ENCODE peak calls at places on chromosome X, in six cellular contexts. One of them, this sample, is unnamed. For H3K4me1, the result is how much of the 10 kb centered on the place peaks cover.

GRCh38 chrX:12886545-12886944 is 19.7 kb downstream of the TLR7 start:
- DNase-seq in mesenchymal stem cell: no peak
- DNase-seq in neuronal stem cell: no peak
- DNase-seq in H1: no peak
- DNase-seq in H9: no peak
- DNase-seq in IMR-90: no peak
- DNase-seq in this sample: no peak

GRCh38 chrX:154775611-154776349 is 13.1 kb downstream of the DKC1 start:
- DNase-seq in H9: no peak
- DNase-seq in IMR-90: peak
- DNase-seq in H1: no peak
- DNase-seq in neuronal stem cell: no peak
- DNase-seq in mesenchymal stem cell: no peak
- DNase-seq in this sample: no peak

GRCh38 chrX:154142950-154143745 is 895 bp upstream of the OPN1LW start:
- DNase-seq in H9: no peak
- DNase-seq in IMR-90: no peak
- DNase-seq in H1: no peak
- DNase-seq in neuronal stem cell: no peak
- DNase-seq in mesenchymal stem cell: no peak
- DNase-seq in this sample: no peak

GRCh38 chrX:136491832-136492231 is 4.1 kb downstream of the BRS3 start:
- DNase-seq in IMR-90: no peak
- DNase-seq in mesenchymal stem cell: no peak
- DNase-seq in neuronal stem cell: no peak
- DNase-seq in H1: no peak
- DNase-seq in H9: no peak
- DNase-seq in this sample: no peak

GRCh38 chrX:97158270-97158669 is 274.6 kb downstream of the RPA4 start:
- DNase-seq in H1: no peak
- DNase-seq in neuronal stem cell: no peak
- DNase-seq in H9: no peak
- DNase-seq in IMR-90: no peak
- DNase-seq in mesenchymal stem cell: no peak
- DNase-seq in this sample: no peak

GRCh38 chrX:56248492-56248891 is 16.3 kb downstream of the KLF8 start:
- DNase-seq in mesenchymal stem cell: peak
- DNase-seq in H1: peak
- DNase-seq in IMR-90: peak
- DNase-seq in H9: peak
- DNase-seq in neuronal stem cell: no peak
- DNase-seq in this sample: peak

GRCh38 chrX:134661295-134661694 is 3.0 kb upstream of the PLAC1 start:
- DNase-seq in neuronal stem cell: no peak
- DNase-seq in mesenchymal stem cell: no peak
- DNase-seq in H9: no peak
- DNase-seq in H1: no peak
- DNase-seq in IMR-90: no peak
- DNase-seq in this sample: no peak

GRCh38 chrX:13254076-13254785 is 65.6 kb downstream of the ATXN3L start:
- DNase-seq in neuronal stem cell: no peak
- DNase-seq in IMR-90: peak
- DNase-seq in H1: no peak
- DNase-seq in mesenchymal stem cell: peak
- DNase-seq in H9: no peak
- DNase-seq in this sample: no peak

GRCh38 chrX:45952030-45952429 is 593.2 kb downstream of the ZNF674 start:
- DNase-seq in H1: no peak
- DNase-seq in mesenchymal stem cell: no peak
- DNase-seq in neuronal stem cell: no peak
- DNase-seq in IMR-90: no peak
- DNase-seq in H9: peak
- DNase-seq in this sample: no peak

GRCh38 chrX:10617186-10617963 is 3.0 kb downstream of the MID1 start:
- DNase-seq in H9: no peak
- DNase-seq in mesenchymal stem cell: no peak
- DNase-seq in H1: no peak
- DNase-seq in IMR-90: no peak
- DNase-seq in neuronal stem cell: no peak
- DNase-seq in this sample: no peak

GRCh38 chrX:48720580-48721240 is 24.2 kb downstream of the SUV39H1 start:
- DNase-seq in mesenchymal stem cell: no peak
- DNase-seq in IMR-90: no peak
- DNase-seq in H9: no peak
- DNase-seq in neuronal stem cell: no peak
- DNase-seq in H1: no peak
- DNase-seq in this sample: no peak
- H3K4me1 ChIP-seq in mesenchymal stem cell: under half
- H3K4me1 ChIP-seq in IMR-90: under half
- H3K4me1 ChIP-seq in H9: under half
- H3K4me1 ChIP-seq in neuronal stem cell: under half
- H3K4me1 ChIP-seq in H1: under half
- H3K4me1 ChIP-seq in this sample: under half

GRCh38 chrX:21374994-21375794 is 976 bp downstream of the CNKSR2 start:
- DNase-seq in H9: peak
- DNase-seq in IMR-90: no peak
- DNase-seq in neuronal stem cell: peak
- DNase-seq in H1: peak
- DNase-seq in mesenchymal stem cell: no peak
- DNase-seq in this sample: no peak

GRCh38 chrX:21374163-21374993 is at the start of gene CNKSR2:
- DNase-seq in mesenchymal stem cell: peak
- DNase-seq in IMR-90: peak
- DNase-seq in neuronal stem cell: peak
- DNase-seq in H1: peak
- DNase-seq in H9: peak
- DNase-seq in this sample: peak

GRCh38 chrX:21376636-21377035 is 2.4 kb downstream of the CNKSR2 start:
- DNase-seq in H1: no peak
- DNase-seq in neuronal stem cell: no peak
- DNase-seq in mesenchymal stem cell: no peak
- DNase-seq in IMR-90: no peak
- DNase-seq in H9: no peak
- DNase-seq in this sample: no peak

GRCh38 chrX:21373637-21374162 is 518 bp upstream of the CNKSR2 start:
- DNase-seq in H9: peak
- DNase-seq in H1: no peak
- DNase-seq in mesenchymal stem cell: no peak
- DNase-seq in IMR-90: no peak
- DNase-seq in neuronal stem cell: no peak
- DNase-seq in this sample: peak

DNA sequence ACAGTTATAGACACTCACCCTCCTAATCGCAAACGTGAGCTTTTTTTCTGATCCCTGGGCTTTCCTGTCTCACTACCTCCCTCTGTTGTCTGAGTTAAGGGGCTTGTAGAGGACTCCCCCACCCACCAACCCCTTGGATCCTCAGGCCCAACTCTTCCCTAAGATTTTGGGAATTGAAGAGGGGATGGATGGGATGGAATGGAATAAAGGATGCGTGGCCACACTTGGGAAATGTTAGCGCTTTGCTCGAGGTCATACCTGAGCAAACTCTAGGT is 1.5 kb downstream of the CNKSR2 start:
- DNase-seq in neuronal stem cell: peak
- DNase-seq in H9: no peak
- DNase-seq in H1: no peak
- DNase-seq in IMR-90: no peak
- DNase-seq in mesenchymal stem cell: no peak
- DNase-seq in this sample: no peak
- H3K14ac ChIP-seq in neuronal stem cell: no peak
- H3K14ac ChIP-seq in H9: no peak
- H3K14ac ChIP-seq in H1: no peak
- H3K14ac ChIP-seq in IMR-90: no peak
- H3K14ac ChIP-seq in mesenchymal stem cell: no peak
- H3K14ac ChIP-seq in this sample: no peak

GRCh38 chrX:31663172-31663571 is 591.3 kb upstream of the FTHL17 start:
- DNase-seq in neuronal stem cell: no peak
- DNase-seq in H9: no peak
- DNase-seq in IMR-90: no peak
- DNase-seq in mesenchymal stem cell: no peak
- DNase-seq in H1: no peak
- DNase-seq in this sample: no peak
- H4K8ac ChIP-seq in neuronal stem cell: no peak
- H4K8ac ChIP-seq in H9: no peak
- H4K8ac ChIP-seq in IMR-90: no peak
- H4K8ac ChIP-seq in mesenchymal stem cell: no peak
- H4K8ac ChIP-seq in H1: no peak
- H4K8ac ChIP-seq in this sample: no peak

GRCh38 chrX:40093586-40093985 is 4.2 kb downstream of the BCOR start:
- DNase-seq in neuronal stem cell: no peak
- DNase-seq in H9: no peak
- DNase-seq in H1: no peak
- DNase-seq in IMR-90: no peak
- DNase-seq in mesenchymal stem cell: no peak
- DNase-seq in this sample: peak

GRCh38 chrX:40090961-40091360 is 6.8 kb downstream of the BCOR start:
- DNase-seq in neuronal stem cell: no peak
- DNase-seq in IMR-90: no peak
- DNase-seq in H9: peak
- DNase-seq in H1: no peak
- DNase-seq in mesenchymal stem cell: no peak
- DNase-seq in this sample: no peak

GRCh38 chrX:40092808-40093435 is 4.8 kb downstream of the BCOR start:
- DNase-seq in neuronal stem cell: no peak
- DNase-seq in H1: no peak
- DNase-seq in IMR-90: no peak
- DNase-seq in H9: peak
- DNase-seq in mesenchymal stem cell: peak
- DNase-seq in this sample: no peak

GRCh38 chrX:40090050-40090804 is 7.5 kb downstream of the BCOR start:
- DNase-seq in neuronal stem cell: no peak
- DNase-seq in H9: peak
- DNase-seq in mesenchymal stem cell: peak
- DNase-seq in IMR-90: no peak
- DNase-seq in H1: peak
- DNase-seq in this sample: no peak

GRCh38 chrX:40091691-40092421 is 5.9 kb downstream of the BCOR start:
- DNase-seq in H1: peak
- DNase-seq in mesenchymal stem cell: no peak
- DNase-seq in IMR-90: no peak
- DNase-seq in H9: peak
- DNase-seq in neuronal stem cell: no peak
- DNase-seq in this sample: no peak
- H3K4me1 ChIP-seq in H1: under half
- H3K4me1 ChIP-seq in mesenchymal stem cell: under half
- H3K4me1 ChIP-seq in IMR-90: under half
- H3K4me1 ChIP-seq in H9: under half
- H3K4me1 ChIP-seq in neuronal stem cell: under half
- H3K4me1 ChIP-seq in this sample: under half

GRCh38 chrX:30762754-30763153 is 109.5 kb downstream of the GK start:
- DNase-seq in mesenchymal stem cell: no peak
- DNase-seq in H9: no peak
- DNase-seq in H1: no peak
- DNase-seq in IMR-90: no peak
- DNase-seq in neuronal stem cell: no peak
- DNase-seq in this sample: no peak
- H3K14ac ChIP-seq in mesenchymal stem cell: no peak
- H3K14ac ChIP-seq in H9: no peak
- H3K14ac ChIP-seq in H1: no peak
- H3K14ac ChIP-seq in IMR-90: no peak
- H3K14ac ChIP-seq in neuronal stem cell: no peak
- H3K14ac ChIP-seq in this sample: no peak

GRCh38 chrX:24150051-24150790 is 692 bp downstream of the ZFX start:
- DNase-seq in H9: peak
- DNase-seq in IMR-90: peak
- DNase-seq in H1: peak
- DNase-seq in neuronal stem cell: peak
- DNase-seq in mesenchymal stem cell: peak
- DNase-seq in this sample: peak
- H4K8ac ChIP-seq in H9: no peak
- H4K8ac ChIP-seq in IMR-90: no peak
- H4K8ac ChIP-seq in H1: peak
- H4K8ac ChIP-seq in neuronal stem cell: no peak
- H4K8ac ChIP-seq in mesenchymal stem cell: peak
- H4K8ac ChIP-seq in this sample: peak

DNA sequence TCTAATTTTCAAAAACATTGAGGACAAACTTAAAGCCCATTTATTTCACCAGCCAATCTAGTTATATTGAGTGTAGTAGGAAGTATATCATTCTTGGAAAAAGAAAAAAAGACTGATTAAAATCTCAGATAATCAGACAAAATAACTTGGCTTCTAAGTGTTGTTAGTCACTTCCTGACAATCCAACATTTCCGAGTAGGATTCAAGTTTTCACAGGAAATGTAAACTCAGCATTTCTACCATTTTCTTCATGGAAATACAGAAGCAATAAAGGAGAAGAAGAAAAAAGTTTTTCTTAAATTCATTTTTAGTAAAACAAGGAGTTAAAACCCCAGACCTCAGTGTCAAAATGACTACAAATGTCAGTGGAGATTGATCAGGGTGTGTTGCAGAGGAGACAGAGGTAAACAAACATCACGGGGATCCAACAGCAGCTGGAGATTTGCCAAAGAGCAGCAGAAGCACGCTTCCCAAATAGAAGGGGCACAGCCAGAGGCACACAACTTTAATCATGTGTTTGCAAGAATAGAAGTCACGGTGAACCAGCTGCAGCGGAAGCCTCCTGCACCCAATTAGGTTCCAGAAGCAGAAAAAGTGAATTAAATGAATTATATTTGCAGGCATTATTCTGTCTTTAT is 129.3 kb upstream of the FAM9B start:
- DNase-seq in mesenchymal stem cell: peak
- DNase-seq in IMR-90: peak
- DNase-seq in H1: no peak
- DNase-seq in H9: no peak
- DNase-seq in neuronal stem cell: no peak
- DNase-seq in this sample: no peak
- H3K4me1 ChIP-seq in mesenchymal stem cell: under half
- H3K4me1 ChIP-seq in IMR-90: under half
- H3K4me1 ChIP-seq in H1: under half
- H3K4me1 ChIP-seq in H9: under half
- H3K4me1 ChIP-seq in neuronal stem cell: under half
- H3K4me1 ChIP-seq in this sample: under half

GRCh38 chrX:74923942-74924448 is 1.3 kb downstream of the NEXMIF start:
- DNase-seq in neuronal stem cell: peak
- DNase-seq in IMR-90: no peak
- DNase-seq in mesenchymal stem cell: no peak
- DNase-seq in H1: no peak
- DNase-seq in H9: no peak
- DNase-seq in this sample: no peak
- H3K14ac ChIP-seq in neuronal stem cell: no peak
- H3K14ac ChIP-seq in IMR-90: no peak
- H3K14ac ChIP-seq in mesenchymal stem cell: no peak
- H3K14ac ChIP-seq in H1: no peak
- H3K14ac ChIP-seq in H9: no peak
- H3K14ac ChIP-seq in this sample: no peak

DNA sequence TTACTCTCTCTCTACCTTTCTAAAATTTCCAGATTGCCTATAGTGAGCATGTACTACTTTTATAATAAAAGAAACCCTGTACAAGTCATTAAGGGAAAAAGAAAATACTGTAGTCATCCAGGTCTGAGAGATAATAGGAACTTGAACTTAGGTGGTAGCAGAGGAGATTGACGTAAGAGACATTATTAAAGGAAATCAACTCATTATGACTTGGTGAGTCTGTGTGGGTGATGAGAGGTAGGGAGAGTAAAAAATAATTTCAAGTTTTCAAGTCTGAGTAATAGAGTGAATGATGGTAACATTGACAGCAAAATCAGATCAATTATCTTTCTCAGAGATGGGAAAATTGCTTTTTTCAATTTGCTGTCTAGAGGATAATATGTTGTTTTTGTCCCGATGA is 44.0 kb upstream of the ZCCHC12 start:
- DNase-seq in H9: no peak
- DNase-seq in mesenchymal stem cell: no peak
- DNase-seq in IMR-90: no peak
- DNase-seq in neuronal stem cell: no peak
- DNase-seq in H1: no peak
- DNase-seq in this sample: no peak
- H4K8ac ChIP-seq in H9: no peak
- H4K8ac ChIP-seq in mesenchymal stem cell: no peak
- H4K8ac ChIP-seq in IMR-90: no peak
- H4K8ac ChIP-seq in neuronal stem cell: no peak
- H4K8ac ChIP-seq in H1: no peak
- H4K8ac ChIP-seq in this sample: no peak

This sample was measured in trophoblast cell.